ENCODE peak calls at places on chromosomes 5 and 9, in ten cellular contexts. L is tibial nerve, T is body of pancreas, E is upper lobe of right lung, G is coronary artery, N is IMR-90, H is lower lobe of right lung, S is A549, Y is pancreas, U is colonic mucosa. K is an unnamed sample.

GRCh38 chr9:131633491-131634031 is 88.2 kb downstream of the PRRT1B start:
- DNase-seq in L (no peak), T (no peak), E (no peak), G (no peak), N (no peak), H (no peak), S (no peak), Y (no peak), U (no peak), K (peak)

GRCh38 chr5:17794829-17795228 is 160.6 kb downstream of the TAF11L14 start:
- DNase-seq in L (no peak), T (no peak), E (no peak), G (no peak), N (no peak), H (no peak), S (no peak), Y (no peak), U (no peak), K (no peak)

GRCh38 chr9:126297656-126298318 is 28.8 kb upstream of the MVB12B start:
- DNase-seq in L (no peak), T (no peak), E (no peak), G (no peak), N (no peak), H (no peak), S (no peak), Y (no peak), U (peak), K (no peak)

GRCh38 chr5:54013556-54014157 is 296.7 kb downstream of the ARL15 start:
- DNase-seq in L (no peak), T (no peak), E (no peak), G (no peak), N (peak), H (peak), S (peak), Y (peak), U (peak), K (peak)

GRCh38 chr9:93464395-93464794 is 11.0 kb upstream of the FAM120AOS start:
- DNase-seq in L (no peak), T (no peak), E (no peak), G (no peak), N (no peak), H (no peak), S (no peak), Y (no peak), U (no peak), K (no peak)

GRCh38 chr5:181217111-181217804 is 5.8 kb upstream of the TRIM41 start:
- DNase-seq in L (no peak), T (peak), E (peak), G (no peak), N (peak), H (peak), S (peak), Y (peak), U (peak), K (peak)

GRCh38 chr9:9174358-9174757 is 1374.8 kb upstream of the DMAC1 start:
- DNase-seq in L (no peak), T (no peak), E (no peak), G (no peak), N (no peak), H (no peak), S (no peak), Y (no peak), U (no peak), K (no peak)

GRCh38 chr5:145554399-145554798 is 280.7 kb downstream of the PRELID2 start:
- DNase-seq in L (no peak), T (peak), E (no peak), G (no peak), N (peak), H (no peak), S (no peak), Y (peak), U (no peak), K (peak)

GRCh38 chr9:133641396-133641655 is 5.2 kb downstream of the DBH start:
- DNase-seq in L (no peak), T (no peak), E (no peak), G (no peak), N (no peak), H (no peak), S (no peak), Y (no peak), U (no peak), K (no peak)

GRCh38 chr5:140295414-140295813 is 7.5 kb downstream of the PFDN1 start:
- DNase-seq in L (no peak), T (peak), E (no peak), G (no peak), N (peak), H (no peak), S (peak), Y (peak), U (peak), K (peak)

GRCh38 chr9:20604561-20604960 is 17.7 kb downstream of the MLLT3 start:
- DNase-seq in L (no peak), T (no peak), E (no peak), G (no peak), N (peak), H (no peak), S (no peak), Y (no peak), U (no peak), K (no peak)

GRCh38 chr5:129904667-129905466 is 602 bp downstream of the CHSY3 start:
- DNase-seq in L (no peak), T (peak), E (peak), G (peak), N (no peak), H (peak), S (peak), Y (peak), U (no peak), K (peak)

GRCh38 chr5:6820851-6821479 is 107.7 kb downstream of the TENT4A start:
- DNase-seq in L (no peak), T (no peak), E (no peak), G (no peak), N (no peak), H (no peak), S (peak), Y (peak), U (peak), K (peak)

GRCh38 chr5:16143361-16144049 is 36.1 kb downstream of the MARCHF11 start:
- DNase-seq in L (no peak), T (no peak), E (no peak), G (no peak), N (no peak), H (no peak), S (no peak), Y (no peak), U (no peak), K (no peak)

GRCh38 chr9:91814681-91815212 is 135.3 kb downstream of the ROR2 start:
- DNase-seq in L (no peak), T (no peak), E (no peak), G (peak), N (no peak), H (no peak), S (no peak), Y (no peak), U (no peak), K (no peak)

GRCh38 chr5:135950611-135951010 is 4.2 kb downstream of the LECT2 start:
- DNase-seq in L (no peak), T (no peak), E (no peak), G (no peak), N (peak), H (no peak), S (no peak), Y (no peak), U (no peak), K (no peak)

GRCh38 chr5:177310757-177311173 is 933 bp downstream of the MXD3 start:
- DNase-seq in L (no peak), T (no peak), E (no peak), G (no peak), N (peak), H (no peak), S (no peak), Y (peak), U (peak), K (no peak)

GRCh38 chr5:16090270-16090669 is 89.3 kb downstream of the MARCHF11 start:
- DNase-seq in L (no peak), T (no peak), E (no peak), G (no peak), N (no peak), H (no peak), S (no peak), Y (no peak), U (no peak), K (no peak)

GRCh38 chr5:59543826-59544442 is 349.6 kb downstream of the PDE4D start:
- DNase-seq in L (no peak), T (no peak), E (no peak), G (no peak), N (no peak), H (no peak), S (peak), Y (no peak), U (no peak), K (no peak)

GRCh38 chr9:95382433-95382832 is 64.9 kb upstream of the FANCC start:
- DNase-seq in L (no peak), T (no peak), E (no peak), G (no peak), N (no peak), H (no peak), S (no peak), Y (no peak), U (no peak), K (no peak)

GRCh38 chr9:127105805-127106492 is 16.5 kb downstream of the ANGPTL2 start:
- DNase-seq in L (no peak), T (no peak), E (no peak), G (no peak), N (no peak), H (no peak), S (no peak), Y (no peak), U (no peak), K (no peak)

GRCh38 chr5:116084231-116084630 is 594 bp upstream of the COMMD10 start:
- DNase-seq in L (no peak), T (peak), E (no peak), G (no peak), N (peak), H (no peak), S (peak), Y (no peak), U (peak), K (peak)

GRCh38 chr5:43251754-43252153 is 59.7 kb downstream of the NIM1K start:
- DNase-seq in L (no peak), T (no peak), E (no peak), G (no peak), N (no peak), H (no peak), S (no peak), Y (no peak), U (no peak), K (no peak)

GRCh38 chr9:134321571-134321930 is 4.7 kb upstream of the RXRA start:
- DNase-seq in L (no peak), T (peak), E (peak), G (no peak), N (no peak), H (peak), S (no peak), Y (no peak), U (no peak), K (no peak)

DNA sequence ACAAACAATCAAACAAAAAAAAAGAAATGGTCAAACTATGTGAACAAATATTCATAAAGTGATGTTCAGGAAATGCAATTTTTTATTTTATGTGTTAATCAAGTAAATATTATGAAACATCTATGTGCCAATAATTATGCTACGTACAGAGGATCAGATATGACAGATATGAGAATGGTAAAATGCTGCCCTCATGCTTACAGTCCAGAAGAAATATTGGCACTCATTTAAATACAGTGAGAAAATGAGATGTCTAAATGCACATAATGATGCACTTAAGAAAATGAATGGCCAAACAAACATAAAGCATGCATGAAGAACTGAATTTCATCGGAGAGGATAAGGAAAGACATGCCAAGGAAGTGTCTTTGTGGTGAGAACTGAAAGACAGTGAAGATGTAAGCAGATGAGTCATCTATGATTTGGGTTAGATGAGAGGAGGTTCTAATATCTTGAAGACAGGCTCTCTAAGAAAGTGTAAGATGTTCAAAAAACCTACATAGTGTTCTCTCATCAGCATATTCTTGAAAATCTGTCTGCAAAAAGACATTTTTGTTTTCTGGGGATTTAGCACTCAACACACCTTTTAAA is 1231.1 kb upstream of the ACO1 start:
- DNase-seq in L (no peak), T (no peak), E (no peak), G (no peak), N (no peak), H (no peak), S (no peak), Y (no peak), U (no peak), K (no peak)
- H3K27ac ChIP-seq in L (no peak), T (no peak), E (no peak), G (no peak), N (no peak), H (no peak), S (no peak), Y (no peak), U (no peak), K (no peak)

GRCh38 chr9:130394320-130394719 is 50.4 kb upstream of the ASS1 start:
- DNase-seq in L (no peak), T (no peak), E (no peak), G (no peak), N (no peak), H (no peak), S (no peak), Y (no peak), U (no peak), K (no peak)
- H3K27ac ChIP-seq in L (no peak), T (no peak), E (no peak), G (no peak), N (no peak), H (no peak), S (no peak), Y (no peak), U (no peak), K (no peak)

GRCh38 chr9:113370806-113371325 is 5.9 kb downstream of the HDHD3 start:
- DNase-seq in L (no peak), T (peak), E (no peak), G (no peak), N (no peak), H (no peak), S (no peak), Y (peak), U (no peak), K (no peak)
- H3K27ac ChIP-seq in L (no peak), T (peak), E (no peak), G (no peak), N (no peak), H (no peak), S (no peak), Y (peak), U (no peak), K (no peak)

GRCh38 chr5:64874753-64875152 is 106.0 kb downstream of the CWC27 start:
- DNase-seq in L (no peak), T (no peak), E (no peak), G (no peak), N (no peak), H (no peak), S (no peak), Y (no peak), U (no peak), K (no peak)

GRCh38 chr5:64872044-64872443 is 103.3 kb downstream of the CWC27 start:
- DNase-seq in L (no peak), T (no peak), E (no peak), G (no peak), N (peak), H (no peak), S (no peak), Y (no peak), U (no peak), K (no peak)

GRCh38 chr5:64873441-64873840 is 104.7 kb downstream of the CWC27 start:
- DNase-seq in L (no peak), T (no peak), E (no peak), G (no peak), N (no peak), H (no peak), S (no peak), Y (no peak), U (no peak), K (no peak)

DNA sequence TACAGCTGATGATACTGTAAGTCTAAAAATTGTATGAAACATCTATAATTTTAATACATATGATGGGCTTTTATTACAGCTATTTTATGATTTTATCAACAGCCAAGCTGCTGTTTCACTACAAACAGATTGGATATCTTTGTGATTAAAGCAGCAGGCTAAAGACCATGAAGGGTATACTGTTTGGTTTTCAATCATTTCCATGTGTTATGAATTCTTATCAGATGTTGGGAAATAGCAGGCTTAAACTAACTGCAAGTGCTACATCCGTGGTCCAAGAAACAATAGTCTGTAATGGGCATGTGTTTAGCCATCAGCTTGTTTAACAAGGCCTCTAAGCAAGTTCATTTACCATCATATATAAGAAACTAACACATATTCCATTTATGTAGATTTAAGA is 107.5 kb downstream of the CWC27 start:
- DNase-seq in L (no peak), T (no peak), E (no peak), G (no peak), N (no peak), H (no peak), S (no peak), Y (no peak), U (no peak), K (no peak)
- H3K27ac ChIP-seq in L (no peak), T (no peak), E (no peak), G (no peak), N (no peak), H (no peak), S (no peak), Y (no peak), U (no peak), K (no peak)

GRCh38 chr9:74721696-74722660 is 165.7 kb downstream of the TRPM6 start:
- DNase-seq in L (no peak), T (no peak), E (no peak), G (no peak), N (no peak), H (no peak), S (no peak), Y (no peak), U (no peak), K (no peak)
- H3K27ac ChIP-seq in L (no peak), T (no peak), E (no peak), G (no peak), N (no peak), H (no peak), S (no peak), Y (no peak), U (no peak), K (no peak)

GRCh38 chr9:129665008-129665771 is at the start of gene PRRX2:
- DNase-seq in L (no peak), T (no peak), E (no peak), G (no peak), N (peak), H (no peak), S (peak), Y (no peak), U (no peak), K (no peak)
- H3K27ac ChIP-seq in L (no peak), T (no peak), E (no peak), G (peak), N (peak), H (no peak), S (peak), Y (no peak), U (no peak), K (no peak)

K was measured in RWPE1.